ENCODE peak calls at places on chromosomes 11 and 22, in six cellular contexts. G, C, Q, S, Z and B are unnamed samples.

GRCh38 chr11:101912823-101913284 is 2.0 kb upstream of the CEP126 start:
- DNase-seq in Z (no peak), Q (no peak), C (no peak), G (no peak), S (no peak), B (no peak)

GRCh38 chr11:122333476-122333875 is 217.5 kb upstream of the BLID start:
- DNase-seq in Z (no peak), G (no peak), Q (no peak), S (no peak), C (no peak), B (no peak)

GRCh38 chr11:44564653-44565007 is 833 bp upstream of the CD82 start:
- DNase-seq in G (peak; percentile 42), Q (peak; percentile 35), S (peak; percentile 76), Z (no peak), C (no peak), B (peak; percentile 27)

GRCh38 chr11:16805942-16806341 is 67.5 kb downstream of the C11orf58 start:
- DNase-seq in Q (no peak), Z (no peak), C (no peak), S (no peak), G (no peak), B (no peak)

GRCh38 chr22:34866501-34867171 is 199.3 kb upstream of the ISX start:
- DNase-seq in S (no peak), G (no peak), C (no peak), Q (no peak), Z (no peak), B (no peak)

GRCh38 chr11:31240340-31240904 is 129.1 kb downstream of the DCDC1 start:
- DNase-seq in G (peak; percentile 80), Z (peak; percentile 56), C (no peak), Q (peak; percentile 5), S (no peak), B (peak; percentile 40)

GRCh38 chr11:82494988-82495432 is 238.7 kb downstream of the FAM181B start:
- DNase-seq in C (no peak), Z (no peak), S (no peak), G (peak; percentile 75), Q (no peak), B (peak; percentile 9)

GRCh38 chr11:61452825-61453224 is 22.9 kb downstream of the SDHAF2 start:
- DNase-seq in G (no peak), C (no peak), Q (no peak), Z (no peak), S (no peak), B (no peak)

GRCh38 chr22:17823226-17823625 is 49.0 kb upstream of the BID start:
- DNase-seq in Q (no peak), S (no peak), C (no peak), G (no peak), Z (no peak), B (no peak)

GRCh38 chr22:48425091-48425506 is 1402.6 kb downstream of the BRD1 start:
- DNase-seq in Q (no peak), S (no peak), C (no peak), G (no peak), Z (no peak), B (no peak)

GRCh38 chr11:13207665-13208594 is 69.7 kb upstream of the BMAL1 start:
- DNase-seq in Q (no peak), Z (no peak), C (no peak), G (peak; percentile 33), S (peak; percentile 38), B (no peak)

GRCh38 chr11:9172394-9172793 is 81.0 kb upstream of the SCUBE2 start:
- DNase-seq in G (no peak), Q (no peak), C (no peak), S (no peak), Z (no peak), B (no peak)

GRCh38 chr22:38122616-38123015 is 12.1 kb upstream of the BAIAP2L2 start:
- DNase-seq in G (no peak), Z (no peak), S (no peak), C (no peak), Q (no peak), B (no peak)

GRCh38 chr11:83002047-83002446 is 69.7 kb downstream of the RAB30 start:
- DNase-seq in Q (no peak), C (no peak), Z (no peak), G (peak; percentile 17), S (no peak), B (no peak)

GRCh38 chr22:37388538-37388937 is 38.7 kb downstream of the ELFN2 start:
- DNase-seq in G (no peak), S (no peak), Z (no peak), Q (no peak), C (no peak), B (no peak)

GRCh38 chr11:123519055-123519796 is 89.2 kb downstream of the GRAMD1B start:
- DNase-seq in Z (no peak), Q (no peak), G (peak; percentile 26), C (no peak), S (no peak), B (peak; percentile 27)

DNA sequence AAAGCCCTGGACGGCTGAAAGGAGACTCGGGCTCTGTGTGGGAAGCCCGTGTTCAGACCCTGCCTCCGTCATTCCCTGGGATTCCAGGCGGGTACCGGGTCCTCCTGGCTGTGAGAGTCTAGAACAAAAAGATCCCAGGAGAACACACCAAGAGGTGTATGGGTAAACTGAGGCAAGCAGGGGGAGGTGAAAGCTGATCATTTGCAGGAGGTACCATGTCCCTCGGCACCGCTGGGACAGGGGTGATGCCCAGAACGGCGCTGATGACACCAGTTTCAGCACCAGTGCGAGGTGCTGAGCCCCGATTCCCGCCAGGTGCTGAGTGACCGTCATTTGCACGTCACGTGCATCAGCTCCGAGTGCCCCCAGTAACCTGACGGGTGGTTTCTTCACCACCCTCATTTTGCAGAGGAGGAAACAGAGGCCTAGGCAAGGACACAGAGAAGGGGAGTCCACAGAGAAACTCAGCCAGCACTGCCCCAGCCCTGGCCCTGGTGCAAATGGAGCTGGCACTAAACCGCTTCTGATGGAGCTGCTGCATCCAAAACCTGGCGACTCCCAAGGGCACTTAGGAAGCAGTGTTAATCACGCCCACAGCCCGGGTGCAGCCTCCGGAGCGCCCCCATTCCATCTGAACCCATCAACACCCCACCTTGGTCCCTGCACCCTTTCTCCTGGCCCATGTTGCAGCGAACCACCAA is 16.8 kb downstream of the MACROD1 start:
- DNase-seq in G (no peak), S (no peak), Q (no peak), C (no peak), Z (no peak), B (no peak)
- TF ChIP-seq CTCF in G (no peak), S (no peak), Q (peak; percentile 22), C (peak; percentile 4), Z (no peak), B (peak; percentile 13)

GRCh38 chr11:115613986-115614625 is 109.9 kb upstream of the CADM1 start:
- DNase-seq in Z (no peak), S (no peak), C (no peak), G (no peak), Q (peak; percentile 30), B (no peak)
- TF ChIP-seq CTCF in Z (no peak), S (no peak), C (no peak), G (no peak), Q (no peak), B (no peak)

GRCh38 chr11:86978756-86979608 is 23.8 kb upstream of the FZD4 start:
- DNase-seq in C (no peak), Q (peak; percentile 38), G (peak; percentile 44), S (no peak), Z (no peak), B (no peak)
- TF ChIP-seq CTCF in C (peak; percentile 74), Q (peak; percentile 69), G (peak; percentile 48), S (peak; percentile 38), Z (peak; percentile 55), B (peak; percentile 30)

DNA sequence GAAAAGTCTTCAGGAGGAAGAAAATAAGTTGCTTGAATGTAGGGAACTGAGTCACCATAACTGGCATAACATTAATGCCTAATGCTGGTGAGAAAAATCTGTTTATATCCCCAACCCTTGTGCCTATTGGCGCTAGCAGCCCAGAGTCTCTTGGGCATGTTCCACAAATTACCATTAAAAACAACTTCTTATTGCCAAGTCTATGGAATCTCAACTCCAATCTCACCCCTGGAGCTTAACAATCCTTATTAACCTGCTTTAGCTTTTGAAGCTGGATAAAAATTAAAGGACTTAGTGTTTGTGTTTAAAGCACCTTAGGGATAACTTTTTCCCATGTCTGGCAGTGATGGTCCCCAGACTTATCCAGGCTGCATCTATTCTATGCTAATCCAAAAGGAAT is 143.0 kb downstream of the APIP start:
- DNase-seq in S (no peak), Q (no peak), G (no peak), Z (no peak), C (no peak), B (no peak)
- TF ChIP-seq CTCF in S (no peak), Q (no peak), G (no peak), Z (no peak), C (no peak), B (no peak)

DNA sequence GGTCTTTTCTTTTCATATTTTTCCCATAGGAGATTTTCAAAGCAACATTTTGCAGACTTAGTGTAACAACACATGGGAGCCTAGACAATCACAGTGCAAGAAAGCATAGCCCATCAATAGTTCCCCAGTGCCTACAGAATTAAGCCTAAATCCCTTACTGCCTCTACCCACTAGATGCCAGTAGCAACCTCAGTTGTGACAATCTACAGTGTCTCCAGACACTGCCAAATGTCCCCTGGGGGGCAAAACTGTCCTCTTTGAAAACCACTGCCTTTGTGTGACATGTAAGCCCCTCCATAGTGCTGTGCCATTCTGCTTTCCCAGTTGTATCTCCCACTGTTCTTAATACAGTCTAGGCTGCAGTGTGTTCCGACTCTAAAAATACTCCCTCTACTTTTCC is 1329.0 kb downstream of the LRRC4C start:
- DNase-seq in Q (no peak), C (no peak), Z (peak; percentile 3), S (no peak), G (peak; percentile 42), B (peak; percentile 3)
- TF ChIP-seq CTCF in Q (no peak), C (peak; percentile 63), Z (no peak), S (no peak), G (peak; percentile 79), B (peak; percentile 30)

DNA sequence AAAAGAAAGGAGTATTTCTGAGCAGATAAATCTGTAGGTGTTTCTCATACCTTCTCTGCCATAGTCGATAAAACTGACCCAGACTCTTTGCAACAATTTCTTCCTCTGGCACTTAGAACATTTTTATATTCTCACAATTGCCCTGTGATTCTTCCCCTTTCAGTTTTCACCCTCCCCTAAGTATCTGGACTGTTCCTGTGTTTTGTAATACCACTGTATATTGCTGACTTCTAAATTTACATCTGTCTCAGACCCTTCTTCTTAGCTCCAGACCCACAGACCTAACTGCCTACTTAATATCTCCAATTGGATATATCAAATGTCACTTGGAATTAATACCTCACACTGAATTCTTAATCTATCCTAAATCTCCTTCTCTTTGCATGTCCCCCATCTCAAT is 133.4 kb upstream of the DDI1 start:
- DNase-seq in C (no peak), Z (no peak), Q (no peak), S (no peak), G (no peak), B (no peak)
- TF ChIP-seq CTCF in C (no peak), Z (no peak), Q (no peak), S (no peak), G (no peak), B (no peak)

GRCh38 chr11:1293619-1294015 is 15.8 kb downstream of the TOLLIP start:
- DNase-seq in S (peak; percentile 61), G (no peak), Q (peak; percentile 25), Z (no peak), C (no peak), B (peak; percentile 6)
- TF ChIP-seq CTCF in S (no peak), G (peak; percentile 61), Q (peak; percentile 36), Z (no peak), C (peak; percentile 34), B (no peak)